ENCODE peak calls at places on chromosome 21, in ten cellular contexts. V is coronary artery, K is HFF-Myc, Y is AG04449, Q is neural crest cell, U is mesothelial cell of epicardium, W is MCF 10A, E is endothelial cell, B is progenitor cell of endocrine pancreas, S is dorsolateral prefrontal cortex. C is an unnamed sample.

GRCh38 chr21:39686636-39687035 is 58.3 kb upstream of the IGSF5 start:
- DNase-seq in E (no peak), Q (no peak), B (no peak), V (no peak), S (no peak), W (no peak), K (no peak), U (no peak), Y (no peak), C (no peak)

GRCh38 chr21:33403786-33404571 is 766 bp downstream of the IFNGR2 start:
- DNase-seq in Q (peak; percentile 52), V (peak; percentile 85), U (peak; percentile 30), S (peak; percentile 74), B (peak; percentile 38), K (no peak), E (peak; percentile 60), Y (no peak), W (peak; percentile 45), C (peak; percentile 39)

GRCh38 chr21:16438761-16439160 is 709.0 kb downstream of the USP25 start:
- DNase-seq in S (no peak), W (no peak), B (no peak), E (no peak), Q (no peak), Y (no peak), V (no peak), U (no peak), K (no peak), C (no peak)

GRCh38 chr21:43280949-43281633 is 112.3 kb downstream of the CRYAA start:
- DNase-seq in W (no peak), U (no peak), K (no peak), S (no peak), V (no peak), Y (no peak), Q (no peak), E (no peak), B (no peak), C (no peak)

GRCh38 chr21:34822209-34822608 is 153.4 kb downstream of the CLIC6 start:
- DNase-seq in Q (no peak), V (no peak), B (no peak), K (no peak), E (no peak), Y (no peak), S (no peak), U (no peak), W (no peak), C (no peak)

GRCh38 chr21:18951291-18952038 is 547.9 kb upstream of the TMPRSS15 start:
- DNase-seq in U (no peak), W (peak; percentile 79), Y (no peak), B (peak; percentile 16), E (peak; percentile 52), S (no peak), V (no peak), K (no peak), Q (peak; percentile 35), C (no peak)

GRCh38 chr21:21096956-21097355 is 98.7 kb downstream of the NCAM2 start:
- DNase-seq in W (no peak), V (no peak), E (no peak), Q (no peak), S (no peak), U (no peak), B (no peak), Y (no peak), K (no peak), C (no peak)

GRCh38 chr21:16460936-16461335 is 731.2 kb downstream of the USP25 start:
- DNase-seq in B (no peak), E (no peak), W (no peak), K (no peak), S (no peak), V (no peak), U (no peak), Q (no peak), Y (no peak), C (no peak)

GRCh38 chr21:44487831-44488230 is 32.5 kb downstream of the LRRC3 start:
- DNase-seq in W (peak; percentile 24), S (no peak), U (no peak), Q (peak; percentile 44), E (no peak), K (no peak), B (no peak), V (no peak), Y (no peak), C (peak; percentile 9)

GRCh38 chr21:44490816-44491215 is 35.5 kb downstream of the LRRC3 start:
- DNase-seq in Y (no peak), V (no peak), B (no peak), S (no peak), W (no peak), U (no peak), E (no peak), K (no peak), Q (no peak), C (no peak)

GRCh38 chr21:44490405-44490804 is 35.1 kb downstream of the LRRC3 start:
- DNase-seq in Q (no peak), Y (no peak), S (no peak), V (no peak), B (no peak), K (no peak), E (no peak), U (no peak), W (no peak), C (no peak)

GRCh38 chr21:44492572-44493385 is 37.5 kb downstream of the LRRC3 start:
- DNase-seq in V (no peak), W (no peak), B (no peak), Y (no peak), K (no peak), E (no peak), U (no peak), Q (no peak), S (no peak), C (no peak)

DNA sequence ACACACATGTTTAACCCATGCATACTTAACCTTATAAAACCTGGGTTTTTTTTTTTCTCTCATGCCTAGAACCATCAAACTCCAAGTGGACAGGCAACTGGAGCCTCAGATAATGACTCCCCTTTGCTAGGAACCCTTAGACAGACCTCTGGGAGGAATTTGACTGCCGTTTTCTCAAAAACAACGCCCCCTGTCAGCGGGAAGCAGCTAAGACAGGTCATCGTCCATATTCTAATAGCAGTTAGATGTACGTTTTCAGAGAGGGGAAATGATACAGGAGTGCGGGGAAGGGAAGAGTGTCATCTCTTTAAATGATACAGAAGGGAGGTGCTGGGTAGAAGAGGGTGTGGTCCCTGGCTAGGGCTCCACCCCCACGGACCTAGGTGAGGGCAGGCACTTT is 34.7 kb downstream of the LRRC3 start:
- DNase-seq in V (no peak), Q (no peak), Y (no peak), W (no peak), K (no peak), U (no peak), S (no peak), E (no peak), B (no peak), C (no peak)
- TF ChIP-seq CTCF in V (no peak), Q (peak; percentile 41), Y (no peak), W (no peak), K (peak; percentile 17), U (no peak), S (no peak), E (peak; percentile 30), B (no peak), C (peak; percentile 52)

GRCh38 chr21:25607812-25608737 is 794 bp upstream of the MRPL39 start:
- DNase-seq in W (peak; percentile 85), E (peak; percentile 72), U (peak; percentile 50), K (peak; percentile 58), Q (peak; percentile 62), V (peak; percentile 81), B (peak; percentile 47), Y (peak; percentile 31), S (peak; percentile 86), C (peak; percentile 74)

DNA sequence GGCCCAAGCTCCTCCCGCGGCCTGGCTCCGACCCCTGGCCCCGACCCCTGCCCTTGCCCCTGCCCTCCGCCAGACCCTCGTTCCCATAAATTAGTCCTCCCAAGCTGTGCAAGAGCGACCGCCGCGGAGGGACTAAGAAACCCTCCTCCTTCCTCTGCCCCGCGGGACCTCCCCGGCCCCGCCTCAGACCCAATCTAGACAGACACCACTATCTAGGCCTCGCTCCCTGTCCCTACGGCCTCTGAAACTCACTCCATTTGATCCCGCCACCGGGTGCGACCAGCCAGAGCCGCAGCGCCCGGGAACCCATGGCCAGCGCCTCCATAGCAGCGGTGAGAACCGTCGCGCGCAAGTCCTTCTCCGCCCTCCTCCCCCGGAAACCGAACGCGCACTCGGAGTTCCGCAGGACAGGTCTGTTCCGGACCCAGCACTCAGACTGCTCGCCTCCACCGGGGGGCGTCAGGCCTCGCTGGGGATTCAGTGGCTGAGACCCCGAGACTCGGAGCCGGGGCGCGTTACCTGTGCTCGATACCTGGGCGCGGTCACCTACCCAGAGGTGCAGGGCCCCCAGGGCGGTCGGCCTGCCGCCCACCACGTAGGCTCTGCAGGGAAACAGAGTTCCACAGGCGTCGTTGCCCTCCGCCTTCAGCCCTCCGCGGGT is at the start of gene MRPL39:
- DNase-seq in W (peak; percentile 88), V (peak; percentile 86), B (peak; percentile 87), S (peak; percentile 88), K (peak; percentile 56), Y (peak; percentile 53), Q (peak; percentile 85), E (peak; percentile 88), U (peak; percentile 72), C (peak; percentile 84)
- TF ChIP-seq CTCF in W (peak; percentile 68), V (no peak), B (peak; percentile 69), S (peak; percentile 59), K (peak; percentile 65), Y (peak; percentile 91), Q (peak; percentile 64), E (peak; percentile 34), U (peak; percentile 52), C (peak; percentile 75)

GRCh38 chr21:29499734-29500343 is 201.1 kb downstream of the BACH1 start:
- DNase-seq in Q (no peak), U (no peak), S (peak; percentile 36), W (peak; percentile 52), E (peak; percentile 10), V (no peak), B (no peak), Y (no peak), K (peak; percentile 17), C (peak; percentile 39)
- TF ChIP-seq CTCF in Q (peak; percentile 58), U (peak; percentile 13), S (peak; percentile 35), W (peak; percentile 48), E (peak; percentile 68), V (no peak), B (peak; percentile 50), Y (peak; percentile 20), K (peak; percentile 73), C (peak; percentile 88)

GRCh38 chr21:46057710-46058241 is 40.1 kb upstream of the COL6A2 start:
- DNase-seq in B (no peak), U (peak; percentile 11), E (no peak), S (no peak), Q (no peak), W (no peak), K (no peak), Y (no peak), V (no peak), C (no peak)

GRCh38 chr21:46058339-46059145 is 39.4 kb upstream of the COL6A2 start:
- DNase-seq in Q (no peak), B (no peak), Y (no peak), W (no peak), V (no peak), U (no peak), S (no peak), E (no peak), K (no peak), C (no peak)

GRCh38 chr21:46061063-46061462 is 36.8 kb upstream of the COL6A2 start:
- DNase-seq in B (no peak), V (no peak), Q (no peak), S (no peak), W (no peak), E (no peak), Y (no peak), U (no peak), K (no peak), C (no peak)

GRCh38 chr21:46060596-46061061 is 37.3 kb upstream of the COL6A2 start:
- DNase-seq in Q (no peak), U (peak; percentile 1), V (peak; percentile 97), B (no peak), S (no peak), E (no peak), K (peak; percentile 95), W (peak; percentile 84), Y (peak; percentile 99), C (peak; percentile 93)

DNA sequence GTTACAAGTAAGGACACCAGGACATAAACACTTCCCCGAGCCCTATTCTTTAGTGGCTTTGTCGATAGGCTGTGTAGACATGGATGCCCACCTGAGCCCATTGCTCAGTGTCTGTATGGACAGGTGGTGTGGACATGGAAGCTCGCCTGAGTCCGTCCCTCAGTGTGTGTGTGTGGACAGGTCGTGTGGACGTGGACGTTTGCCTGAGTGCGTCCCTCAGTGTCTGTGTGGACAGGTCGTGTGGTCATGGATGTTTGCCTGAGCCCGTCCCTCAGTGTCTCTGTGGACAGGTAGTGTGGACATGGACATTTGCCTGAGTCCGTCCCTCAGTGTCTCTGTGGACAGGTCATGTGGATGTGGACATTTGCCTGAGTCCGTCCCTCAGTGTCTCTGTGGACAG is 38.7 kb upstream of the COL6A2 start:
- DNase-seq in U (no peak), Q (no peak), W (no peak), B (no peak), Y (no peak), E (no peak), K (no peak), V (no peak), S (no peak), C (no peak)
- TF ChIP-seq CTCF in U (no peak), Q (no peak), W (no peak), B (no peak), Y (no peak), E (no peak), K (no peak), V (no peak), S (no peak), C (no peak)

C was measured in HFFc6.